ENCODE peak calls at places on chromosomes 6 and 20, in four cellular contexts. One of them, this sample, is unnamed.

GRCh38 chr20:54680872-54681297 is 205.5 kb downstream of the DOK5 start:
- DNase-seq in AML-193: peak
- DNase-seq in NCI-H1436: no peak
- DNase-seq in stimulated activated CD4-positive, alpha-beta T cell treated with anti-CD3 and anti-CD28 coated beads, Interleukin-2, amount 100 ng/mL, for 4 hours: no peak
- DNase-seq in this sample: no peak

GRCh38 chr20:51450221-51450712 is 92.3 kb downstream of the NFATC2 start:
- DNase-seq in stimulated activated CD4-positive, alpha-beta T cell treated with anti-CD3 and anti-CD28 coated beads, Interleukin-2, amount 100 ng/mL, for 4 hours: no peak
- DNase-seq in NCI-H1436: no peak
- DNase-seq in AML-193: no peak
- DNase-seq in this sample: no peak

GRCh38 chr6:18579869-18580268 is 192.7 kb downstream of the RNF144B start:
- DNase-seq in AML-193: no peak
- DNase-seq in stimulated activated CD4-positive, alpha-beta T cell treated with anti-CD3 and anti-CD28 coated beads, Interleukin-2, amount 100 ng/mL, for 4 hours: no peak
- DNase-seq in NCI-H1436: no peak
- DNase-seq in this sample: no peak

GRCh38 chr6:36984581-36985383 is 1.2 kb downstream of the MTCH1 start:
- DNase-seq in AML-193: no peak
- DNase-seq in stimulated activated CD4-positive, alpha-beta T cell treated with anti-CD3 and anti-CD28 coated beads, Interleukin-2, amount 100 ng/mL, for 4 hours: peak
- DNase-seq in NCI-H1436: peak
- DNase-seq in this sample: no peak

GRCh38 chr6:144482142-144482541 is 197.0 kb downstream of the UTRN start:
- DNase-seq in NCI-H1436: peak
- DNase-seq in AML-193: peak
- DNase-seq in stimulated activated CD4-positive, alpha-beta T cell treated with anti-CD3 and anti-CD28 coated beads, Interleukin-2, amount 100 ng/mL, for 4 hours: peak
- DNase-seq in this sample: peak

GRCh38 chr6:15272562-15272961 is 26.7 kb downstream of the JARID2 start:
- DNase-seq in AML-193: no peak
- DNase-seq in NCI-H1436: no peak
- DNase-seq in stimulated activated CD4-positive, alpha-beta T cell treated with anti-CD3 and anti-CD28 coated beads, Interleukin-2, amount 100 ng/mL, for 4 hours: no peak
- DNase-seq in this sample: no peak

GRCh38 chr6:147141690-147142308 is 62.4 kb upstream of the STXBP5 start:
- DNase-seq in AML-193: no peak
- DNase-seq in stimulated activated CD4-positive, alpha-beta T cell treated with anti-CD3 and anti-CD28 coated beads, Interleukin-2, amount 100 ng/mL, for 4 hours: no peak
- DNase-seq in NCI-H1436: no peak
- DNase-seq in this sample: no peak

GRCh38 chr6:82264824-82265223 is 17.3 kb upstream of the IBTK start:
- DNase-seq in NCI-H1436: no peak
- DNase-seq in AML-193: no peak
- DNase-seq in stimulated activated CD4-positive, alpha-beta T cell treated with anti-CD3 and anti-CD28 coated beads, Interleukin-2, amount 100 ng/mL, for 4 hours: no peak
- DNase-seq in this sample: no peak

GRCh38 chr6:168364793-168365421 is 45.3 kb upstream of the DACT2 start:
- DNase-seq in stimulated activated CD4-positive, alpha-beta T cell treated with anti-CD3 and anti-CD28 coated beads, Interleukin-2, amount 100 ng/mL, for 4 hours: no peak
- DNase-seq in NCI-H1436: no peak
- DNase-seq in AML-193: no peak
- DNase-seq in this sample: no peak

GRCh38 chr20:45336530-45337366 is 11.5 kb downstream of the SDC4 start:
- DNase-seq in stimulated activated CD4-positive, alpha-beta T cell treated with anti-CD3 and anti-CD28 coated beads, Interleukin-2, amount 100 ng/mL, for 4 hours: no peak
- DNase-seq in NCI-H1436: no peak
- DNase-seq in AML-193: no peak
- DNase-seq in this sample: no peak

GRCh38 chr6:144285798-144286502 is 815 bp downstream of the UTRN start:
- DNase-seq in NCI-H1436: no peak
- DNase-seq in AML-193: peak
- DNase-seq in stimulated activated CD4-positive, alpha-beta T cell treated with anti-CD3 and anti-CD28 coated beads, Interleukin-2, amount 100 ng/mL, for 4 hours: no peak
- DNase-seq in this sample: peak

GRCh38 chr6:151141685-151142084 is 98.1 kb upstream of the AKAP12 start:
- DNase-seq in AML-193: no peak
- DNase-seq in stimulated activated CD4-positive, alpha-beta T cell treated with anti-CD3 and anti-CD28 coated beads, Interleukin-2, amount 100 ng/mL, for 4 hours: no peak
- DNase-seq in NCI-H1436: no peak
- DNase-seq in this sample: no peak